ENCODE peak calls at places on chromosomes 7 and 10, in ten cellular contexts. Q, K, M, A, Y, J, B, R, N and U are unnamed samples.

GRCh38 chr7:159195926-159196325 is 51.3 kb upstream of the VIPR2 start:
- DNase-seq in Y (peak; percentile 24), B (no peak), K (no peak), R (no peak), A (no peak), N (no peak), J (peak; percentile 34), Q (no peak), M (no peak), U (no peak)

GRCh38 chr10:51427758-51428157 is 271.6 kb downstream of the CSTF2T start:
- DNase-seq in R (no peak), A (no peak), Y (no peak), B (no peak), J (no peak), N (no peak), M (no peak), Q (no peak), K (no peak), U (no peak)

GRCh38 chr10:59375990-59376389 is 13.6 kb upstream of the FAM13C start:
- DNase-seq in M (no peak), A (no peak), K (no peak), J (no peak), Y (no peak), Q (no peak), B (no peak), R (no peak), N (no peak), U (no peak)

GRCh38 chr10:58475322-58476277 is 37.1 kb upstream of the BICC1 start:
- DNase-seq in Y (no peak), A (peak; percentile 48), J (no peak), N (no peak), M (peak; percentile 80), K (no peak), B (no peak), Q (no peak), R (no peak), U (no peak)

GRCh38 chr7:2108501-2109250 is 124.1 kb downstream of the MAD1L1 start:
- DNase-seq in Q (no peak), R (no peak), N (peak; percentile 66), Y (no peak), A (no peak), J (no peak), K (no peak), M (no peak), B (no peak), U (no peak)

GRCh38 chr7:56181010-56181409 is 64.8 kb upstream of the NUPR2 start:
- DNase-seq in M (no peak), A (no peak), R (no peak), Q (no peak), N (no peak), B (no peak), Y (no peak), J (no peak), K (no peak), U (no peak)

GRCh38 chr10:43355749-43356371 is 15.6 kb upstream of the FXYD4 start:
- DNase-seq in B (peak; percentile 8), M (no peak), Q (peak; percentile 70), N (no peak), R (peak; percentile 83), A (peak; percentile 78), J (no peak), Y (no peak), K (no peak), U (no peak)

GRCh38 chr7:74579800-74580685 is 77.5 kb upstream of the GTF2I start:
- DNase-seq in Q (no peak), B (no peak), K (no peak), M (no peak), R (no peak), Y (no peak), J (no peak), N (no peak), A (no peak), U (no peak)

GRCh38 chr10:124543146-124543545 is 81.5 kb downstream of the LHPP start:
- DNase-seq in J (no peak), K (no peak), A (no peak), Y (no peak), M (no peak), N (no peak), B (no peak), Q (no peak), R (no peak), U (no peak)